ENCODE peak calls at places on chromosomes 16 and 17, in ten cellular contexts. E is CD8-positive, alpha-beta memory T cell; C is cardiac muscle cell; A is GM23338; G is psoas muscle; F is CD4-positive, CD25-positive, alpha-beta regulatory T cell; N is aorta; D is esophagus muscularis mucosa; B is CD8-positive, alpha-beta T cell; Q is upper lobe of right lung. P is an unnamed sample.
A peak's percentile ranks its signal among the peaks of the same experiment; 100 is the strongest.

GRCh38 chr17:14299261-14300093 is 1.4 kb upstream of the HS3ST3B1 start:
- DNase-seq in G (peak; percentile 48), C (peak; percentile 75), N (peak; percentile 81), F (peak; percentile 39), A (peak; percentile 76), B (no peak), E (peak; percentile 50), Q (peak; percentile 68), D (peak; percentile 93), P (peak; percentile 60)

GRCh38 chr16:54506691-54507090 is 220.1 kb upstream of the IRX3 start:
- DNase-seq in E (no peak), G (no peak), Q (no peak), N (no peak), F (no peak), D (no peak), A (peak; percentile 19), B (no peak), C (no peak), P (no peak)

GRCh38 chr16:88633684-88634140 is 4.7 kb upstream of the IL17C start:
- DNase-seq in A (peak; percentile 86), G (no peak), F (peak; percentile 47), B (peak; percentile 40), Q (peak; percentile 80), N (no peak), D (no peak), C (peak; percentile 28), E (peak; percentile 44), P (no peak)

GRCh38 chr16:1144476-1145382 is 8.2 kb upstream of the CACNA1H start:
- DNase-seq in F (no peak), E (no peak), D (no peak), B (no peak), Q (no peak), N (no peak), G (no peak), A (no peak), C (no peak), P (no peak)

GRCh38 chr16:55668337-55669281 is 12.8 kb downstream of the SLC6A2 start:
- DNase-seq in G (peak; percentile 63), F (no peak), C (peak; percentile 15), D (no peak), Q (no peak), E (no peak), N (peak; percentile 57), A (peak; percentile 59), B (no peak), P (peak; percentile 10)

GRCh38 chr16:48623304-48624016 is 13.5 kb upstream of the N4BP1 start:
- DNase-seq in E (peak; percentile 82), D (peak; percentile 93), A (peak; percentile 84), G (peak; percentile 82), B (peak; percentile 71), N (peak; percentile 95), F (peak; percentile 64), C (peak; percentile 94), Q (peak; percentile 93), P (peak; percentile 61)

GRCh38 chr17:57599271-57600045 is 145.6 kb downstream of the CCDC182 start:
- DNase-seq in B (no peak), G (no peak), N (no peak), F (no peak), D (no peak), A (no peak), Q (peak; percentile 28), C (no peak), E (peak; percentile 48), P (no peak)

GRCh38 chr16:57315401-57315800 is 30.9 kb upstream of the PLLP start:
- DNase-seq in C (no peak), Q (no peak), A (no peak), D (peak; percentile 53), F (no peak), E (no peak), B (no peak), N (no peak), G (no peak), P (no peak)

GRCh38 chr17:30084773-30085172 is 31.8 kb upstream of the NSRP1 start:
- DNase-seq in E (no peak), N (no peak), F (no peak), Q (no peak), A (no peak), C (no peak), B (no peak), D (no peak), G (no peak), P (no peak)

GRCh38 chr16:59573528-59574271 is 839.6 kb upstream of the GOT2 start:
- DNase-seq in N (no peak), C (peak; percentile 69), A (no peak), Q (no peak), D (no peak), G (no peak), B (no peak), E (no peak), F (no peak), P (peak; percentile 94)

DNA sequence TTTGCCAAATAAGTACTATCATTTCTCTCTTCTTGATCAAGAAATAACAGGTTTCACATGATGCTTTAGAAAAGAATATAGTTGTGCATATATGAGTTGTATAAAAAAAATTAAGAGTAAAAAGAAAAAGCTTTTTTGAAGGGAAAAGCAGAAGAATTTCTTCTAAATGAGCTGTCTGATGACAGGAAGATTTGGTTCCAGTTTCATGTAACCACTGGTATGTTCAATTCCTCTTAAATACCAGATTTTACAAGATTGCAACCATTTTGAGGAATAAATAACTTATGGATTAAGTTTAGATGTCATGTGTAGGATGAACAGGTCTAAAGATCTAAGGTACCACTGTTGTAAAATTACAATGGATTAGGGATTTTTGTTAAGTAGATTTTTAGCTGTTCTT is 45.0 kb downstream of the VMP1 start:
- DNase-seq in N (no peak), G (no peak), C (no peak), E (no peak), Q (no peak), A (no peak), B (no peak), D (no peak), F (no peak), P (no peak)
- H3K4me1 ChIP-seq in N (peaks cover 4% of the 10 kb centered on the region), G (peaks cover 14% of the 10 kb centered on the region), C (peaks cover 24% of the 10 kb centered on the region), E (peaks cover 8% of the 10 kb centered on the region), Q (peaks cover 13% of the 10 kb centered on the region), A (no peaks in the 10 kb centered on the region), B (peaks cover 10% of the 10 kb centered on the region), D (peaks cover 17% of the 10 kb centered on the region), F (peaks cover 35% of the 10 kb centered on the region), P (peaks cover 49% of the 10 kb centered on the region)

DNA sequence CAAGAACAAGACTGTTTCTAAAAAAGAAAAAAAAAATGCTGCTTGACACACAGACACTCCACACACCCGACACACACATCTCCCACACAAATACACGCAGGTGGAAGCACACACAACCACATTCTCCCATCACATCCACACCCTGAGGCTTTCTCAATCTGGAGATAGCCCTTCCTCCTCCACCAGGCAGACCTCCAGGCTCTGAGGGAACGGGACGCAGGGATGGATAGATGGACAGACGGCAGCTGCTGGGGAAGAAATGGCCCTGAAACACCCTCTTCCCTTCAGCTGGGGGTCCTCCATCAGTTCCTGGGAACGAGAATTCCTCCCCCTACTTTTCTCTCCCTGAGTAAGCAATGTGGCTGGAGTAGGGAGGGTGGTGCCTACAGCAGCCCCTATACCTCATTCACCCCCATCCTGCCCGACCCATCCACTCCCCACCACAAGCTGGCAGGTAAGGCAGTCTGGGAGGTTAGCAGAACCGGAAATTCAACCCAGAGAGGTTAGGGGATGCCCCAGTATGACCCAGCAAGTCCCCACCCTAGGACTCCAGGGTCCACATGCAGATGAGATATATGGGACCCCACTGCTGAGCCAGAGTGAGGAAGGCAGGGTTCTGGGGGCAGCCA is 4.1 kb upstream of the LITAFD start:
- DNase-seq in D (no peak), B (no peak), E (no peak), F (no peak), C (no peak), N (no peak), G (no peak), Q (no peak), A (peak; percentile 29), P (no peak)
- H3K4me1 ChIP-seq in D (peaks cover 6% of the 10 kb centered on the region), B (peaks cover 9% of the 10 kb centered on the region), E (peaks cover 3% of the 10 kb centered on the region), F (peaks cover 4% of the 10 kb centered on the region), C (no peaks in the 10 kb centered on the region), N (no peaks in the 10 kb centered on the region), G (no peaks in the 10 kb centered on the region), Q (peaks cover 4% of the 10 kb centered on the region), A (peaks cover 11% of the 10 kb centered on the region), P (peaks cover 11% of the 10 kb centered on the region)

GRCh38 chr17:46144246-46144645 is 49.0 kb downstream of the KANSL1 start:
- DNase-seq in G (no peak), B (no peak), A (no peak), D (no peak), C (no peak), N (no peak), Q (no peak), F (no peak), E (no peak), P (peak; percentile 61)

GRCh38 chr17:46140645-46141197 is 52.5 kb downstream of the KANSL1 start:
- DNase-seq in Q (no peak), E (no peak), N (no peak), B (no peak), G (no peak), A (no peak), C (no peak), D (no peak), F (no peak), P (no peak)

GRCh38 chr17:46143827-46144236 is 49.4 kb downstream of the KANSL1 start:
- DNase-seq in N (no peak), D (no peak), E (no peak), A (no peak), C (no peak), Q (no peak), F (no peak), G (no peak), B (no peak), P (no peak)

GRCh38 chr17:46139365-46140210 is 53.6 kb downstream of the KANSL1 start:
- DNase-seq in B (no peak), G (no peak), E (no peak), C (no peak), D (no peak), A (no peak), F (no peak), Q (no peak), N (no peak), P (no peak)

DNA sequence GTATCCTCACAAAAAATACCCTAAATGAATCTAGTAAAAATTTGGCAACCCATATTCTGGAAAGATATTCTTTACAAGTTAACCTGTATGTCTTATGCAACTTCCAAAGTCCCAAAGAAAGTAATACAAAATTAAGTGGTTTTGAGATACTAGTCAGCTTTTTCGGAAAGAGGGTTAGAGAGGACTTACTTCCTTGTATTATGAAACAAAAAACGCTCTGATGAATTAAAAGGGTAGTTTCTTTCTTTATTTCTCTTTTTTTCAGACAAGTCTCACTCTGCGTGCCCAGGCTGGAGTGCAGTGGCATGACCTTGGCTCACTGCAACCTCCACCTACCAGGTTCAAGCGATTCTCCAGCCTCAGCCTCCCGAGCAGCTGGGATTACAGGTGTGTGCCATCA is 51.6 kb downstream of the KANSL1 start:
- DNase-seq in Q (no peak), C (no peak), G (no peak), A (no peak), D (no peak), B (no peak), N (no peak), F (no peak), E (no peak), P (no peak)
- H3K4me1 ChIP-seq in Q (peaks cover 84% of the 10 kb centered on the region), C (peaks cover 39% of the 10 kb centered on the region), G (peaks cover 77% of the 10 kb centered on the region), A (peaks cover 67% of the 10 kb centered on the region), D (peaks cover 89% of the 10 kb centered on the region), B (peaks cover 77% of the 10 kb centered on the region), N (peaks cover 2% of the 10 kb centered on the region), F (peaks cover 89% of the 10 kb centered on the region), E (peaks cover 94% of the 10 kb centered on the region), P (peaks cover 3% of the 10 kb centered on the region)

DNA sequence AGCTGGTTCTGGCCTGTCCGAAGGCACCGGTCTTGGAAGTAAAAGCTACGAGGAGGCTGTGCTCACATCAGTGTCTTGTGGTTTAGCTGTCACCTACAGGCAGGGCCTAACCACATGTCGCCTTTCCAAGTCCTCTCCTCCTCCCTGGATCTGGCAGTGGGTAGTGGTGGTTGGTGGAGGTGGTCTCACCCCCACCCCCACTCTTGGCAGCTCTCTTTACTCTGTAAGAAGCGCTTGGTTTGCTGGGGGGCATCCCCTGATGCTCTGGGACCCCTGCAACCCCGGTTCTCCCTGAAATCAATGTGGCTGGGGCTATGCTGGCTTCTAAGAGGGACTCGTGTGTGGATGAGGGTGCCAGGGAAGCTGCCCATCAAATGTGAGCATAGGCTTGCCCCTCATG is 68.3 kb downstream of the WIPI1 start:
- DNase-seq in Q (no peak), C (no peak), A (no peak), N (no peak), G (no peak), E (no peak), D (no peak), B (no peak), F (no peak), P (no peak)
- H3K4me1 ChIP-seq in Q (peaks cover 11% of the 10 kb centered on the region), C (no peaks in the 10 kb centered on the region), A (no peaks in the 10 kb centered on the region), N (no peaks in the 10 kb centered on the region), G (peaks cover 12% of the 10 kb centered on the region), E (peaks cover 6% of the 10 kb centered on the region), D (peaks cover 9% of the 10 kb centered on the region), B (peaks cover 7% of the 10 kb centered on the region), F (no peaks in the 10 kb centered on the region), P (peaks cover 6% of the 10 kb centered on the region)

P was measured in astrocyte.